ENCODE peak calls at places on chromosomes 11 and 22, in four cellular contexts. D is psoas muscle, F is body of pancreas, R is right atrium auricular region. I is an unnamed sample.

GRCh38 chr11:1281974-1282365 is 27.5 kb downstream of the TOLLIP start:
- DNase-seq in R (no peak), F (no peak), D (peak; percentile 46), I (no peak)

GRCh38 chr11:124297921-124298320 is 15.8 kb downstream of the OR8D1 start:
- DNase-seq in D (no peak), F (no peak), R (no peak), I (no peak)

GRCh38 chr22:19066531-19067271 is 55.5 kb downstream of the DGCR2 start:
- DNase-seq in D (peak; percentile 72), R (peak; percentile 40), F (no peak), I (no peak)

GRCh38 chr11:27861706-27862430 is 161.6 kb upstream of the BDNF start:
- DNase-seq in R (no peak), F (peak; percentile 24), D (no peak), I (no peak)

GRCh38 chr11:93796832-93797231 is 12.8 kb downstream of the MED17 start:
- DNase-seq in D (no peak), F (no peak), R (no peak), I (no peak)

GRCh38 chr11:65440831-65441499 is 18.4 kb downstream of the NEAT1 start:
- DNase-seq in D (no peak), F (no peak), R (peak; percentile 58), I (no peak)

GRCh38 chr11:133934096-133934495 is 22.7 kb downstream of the IGSF9B start:
- DNase-seq in F (no peak), R (no peak), D (no peak), I (no peak)

GRCh38 chr22:22820076-22820475 is 67.5 kb upstream of the IGLL5 start:
- DNase-seq in D (no peak), F (no peak), R (no peak), I (no peak)

GRCh38 chr11:27213232-27213660 is 149.8 kb downstream of the CCDC34 start:
- DNase-seq in R (no peak), F (no peak), D (no peak), I (no peak)

GRCh38 chr11:73625690-73626318 is 20.6 kb upstream of the PLEKHB1 start:
- DNase-seq in R (peak; percentile 88), F (peak; percentile 80), D (peak; percentile 77), I (peak; percentile 94)

GRCh38 chr11:78188809-78189724 is at the start of gene USP35:
- DNase-seq in F (no peak), D (no peak), R (no peak), I (no peak)

GRCh38 chr11:10502065-10502680 is 38.8 kb downstream of the RNF141 start:
- DNase-seq in R (peak; percentile 38), D (no peak), F (no peak), I (no peak)

GRCh38 chr11:106216281-106216680 is 138.8 kb downstream of the AASDHPPT start:
- DNase-seq in D (no peak), F (peak; percentile 31), R (no peak), I (no peak)

GRCh38 chr22:25482868-25483639 is 81.4 kb upstream of the GRK3 start:
- DNase-seq in R (no peak), D (peak; percentile 58), F (peak; percentile 66), I (no peak)

GRCh38 chr22:17281026-17281809 is 62.0 kb upstream of the ADA2 start:
- DNase-seq in F (no peak), R (no peak), D (no peak), I (peak; percentile 30)

GRCh38 chr11:111691176-111691575 is 75.0 kb downstream of the PPP2R1B start:
- DNase-seq in R (no peak), D (no peak), F (no peak), I (no peak)

GRCh38 chr11:64539711-64540420 is 51.2 kb upstream of the SLC22A12 start:
- DNase-seq in R (no peak), D (no peak), F (no peak), I (no peak)

GRCh38 chr11:76361365-76361764 is 19.6 kb downstream of the THAP12 start:
- DNase-seq in R (no peak), F (no peak), D (no peak), I (no peak)

GRCh38 chr22:17403906-17404305 is 34.6 kb downstream of the CECR2 start:
- DNase-seq in D (peak; percentile 52), F (no peak), R (no peak), I (no peak)

GRCh38 chr11:9462806-9463537 is 2.2 kb downstream of the ZNF143 start:
- DNase-seq in F (no peak), R (no peak), D (no peak), I (no peak)

GRCh38 chr11:123261345-123262106 is 66.5 kb upstream of the CLMP start:
- DNase-seq in R (peak; percentile 75), D (peak; percentile 87), F (peak; percentile 85), I (peak; percentile 97)

GRCh38 chr22:42544686-42545085 is 9.1 kb upstream of the SERHL2 start:
- DNase-seq in D (no peak), F (no peak), R (no peak), I (no peak)

GRCh38 chr22:50305658-50306566 is 1.5 kb downstream of the PLXNB2 start:
- DNase-seq in D (peak; percentile 87), R (peak; percentile 88), F (peak; percentile 93), I (peak; percentile 71)

GRCh38 chr11:68543594-68543993 is 83.0 kb downstream of the PPP6R3 start:
- DNase-seq in R (no peak), D (no peak), F (no peak), I (no peak)
- H3K4me1 ChIP-seq in R (no peaks in the 10 kb centered on the region), D (peaks cover 68% of the 10 kb centered on the region), F (peaks cover 24% of the 10 kb centered on the region), I (no peaks in the 10 kb centered on the region)

DNA sequence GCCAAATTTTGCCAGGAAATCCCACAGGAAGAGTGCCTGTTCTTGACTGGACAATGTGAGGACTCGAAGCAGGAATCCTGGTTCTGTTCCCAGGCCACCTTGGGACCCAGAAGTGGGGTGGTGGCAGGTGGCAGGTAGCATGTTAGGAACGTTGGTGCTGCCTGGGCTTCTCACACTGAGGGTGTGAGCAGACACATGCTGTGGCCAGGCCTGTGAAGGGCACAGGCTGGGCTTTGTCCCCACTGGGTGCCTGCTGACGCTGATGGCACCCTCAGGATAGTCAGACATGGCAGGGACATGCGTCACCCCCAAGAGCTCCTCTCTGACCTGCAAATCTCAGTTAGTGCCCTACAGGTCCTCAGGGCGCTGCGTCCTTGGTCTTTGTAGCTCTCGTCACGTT is 21.1 kb upstream of the NECTIN1 start:
- DNase-seq in R (no peak), F (peak; percentile 2), D (no peak), I (no peak)
- H3K27me3 ChIP-seq in R (no peaks in the 10 kb centered on the region), F (no peaks in the 10 kb centered on the region), D (peaks cover 4% of the 10 kb centered on the region), I (peaks cover 2% of the 10 kb centered on the region)

GRCh38 chr11:30853470-30853869 is 267.3 kb upstream of the MPPED2 start:
- DNase-seq in F (no peak), R (no peak), D (no peak), I (no peak)

GRCh38 chr11:30852645-30853044 is 266.5 kb upstream of the MPPED2 start:
- DNase-seq in D (no peak), R (no peak), F (no peak), I (no peak)

GRCh38 chr11:30859709-30860108 is 273.6 kb upstream of the MPPED2 start:
- DNase-seq in D (no peak), F (no peak), R (no peak), I (no peak)

GRCh38 chr11:30852091-30852490 is 265.9 kb upstream of the MPPED2 start:
- DNase-seq in D (no peak), R (no peak), F (no peak), I (no peak)

DNA sequence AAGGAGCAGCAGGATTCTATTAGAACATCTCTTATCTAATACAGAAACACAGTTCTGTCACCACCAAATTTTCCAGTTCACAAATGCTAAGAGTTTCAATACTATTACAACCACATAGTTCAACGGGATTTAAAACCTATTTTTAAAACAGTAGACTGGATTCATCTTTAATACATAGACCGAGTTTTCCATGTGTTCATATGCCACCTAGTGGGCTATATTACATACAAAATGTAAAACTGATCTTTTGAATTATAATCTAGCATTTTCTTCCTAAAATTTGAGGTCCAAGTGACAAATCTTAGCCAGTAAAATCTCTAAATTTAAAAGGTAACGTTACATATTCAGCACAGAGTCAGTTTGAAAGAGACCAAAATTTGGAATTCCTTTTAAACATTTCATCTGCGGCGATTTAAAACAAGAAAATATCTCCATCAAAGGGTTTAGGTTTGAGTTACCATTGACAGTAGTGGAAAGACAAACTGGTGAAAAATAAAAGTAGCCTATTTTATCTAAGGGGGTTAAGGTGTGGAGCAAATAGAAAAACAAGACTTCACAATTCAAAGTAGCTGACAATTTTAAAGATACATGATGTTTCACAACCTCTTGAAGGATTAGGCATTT is 269.3 kb upstream of the MPPED2 start:
- DNase-seq in D (no peak), R (no peak), F (no peak), I (no peak)
- TF ChIP-seq CTCF in D (peak; percentile 67), R (peak; percentile 66), F (no peak), I (peak; percentile 58)

DNA sequence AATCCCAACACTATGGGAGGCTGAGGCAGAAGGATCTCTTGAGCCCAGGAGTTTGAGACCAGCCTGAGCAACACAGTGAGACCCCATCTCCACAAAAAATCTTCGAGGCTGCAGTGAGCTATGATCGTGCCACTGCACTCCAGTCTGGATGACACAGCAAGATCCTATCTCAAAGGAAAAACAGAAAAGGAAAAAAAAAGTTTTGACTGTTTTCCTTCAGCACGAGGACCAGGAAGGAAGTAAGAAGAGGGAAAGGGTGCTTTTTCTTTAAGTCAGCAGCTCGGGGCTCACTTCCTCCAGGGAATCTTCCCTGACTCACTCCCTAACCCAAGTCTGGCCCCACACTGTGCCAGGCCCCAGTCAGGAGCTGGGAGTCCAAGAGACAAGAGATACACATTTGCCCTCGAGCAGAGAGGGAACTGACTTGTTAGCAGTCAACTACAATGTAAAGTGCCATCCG is 14.2 kb downstream of the ARRB1 start:
- DNase-seq in R (peak; percentile 82), F (no peak), D (no peak), I (peak; percentile 59)
- H3K4me1 ChIP-seq in R (no peaks in the 10 kb centered on the region), F (peaks cover 59% of the 10 kb centered on the region), D (peaks cover 15% of the 10 kb centered on the region), I (peaks cover 24% of the 10 kb centered on the region)

GRCh38 chr22:48891688-48892380 is 935.8 kb downstream of the BRD1 start:
- DNase-seq in F (no peak), D (peak; percentile 23), R (peak; percentile 34), I (no peak)
- H3K27me3 ChIP-seq in F (no peaks in the 10 kb centered on the region), D (no peaks in the 10 kb centered on the region), R (no peaks in the 10 kb centered on the region), I (no peaks in the 10 kb centered on the region)

DNA sequence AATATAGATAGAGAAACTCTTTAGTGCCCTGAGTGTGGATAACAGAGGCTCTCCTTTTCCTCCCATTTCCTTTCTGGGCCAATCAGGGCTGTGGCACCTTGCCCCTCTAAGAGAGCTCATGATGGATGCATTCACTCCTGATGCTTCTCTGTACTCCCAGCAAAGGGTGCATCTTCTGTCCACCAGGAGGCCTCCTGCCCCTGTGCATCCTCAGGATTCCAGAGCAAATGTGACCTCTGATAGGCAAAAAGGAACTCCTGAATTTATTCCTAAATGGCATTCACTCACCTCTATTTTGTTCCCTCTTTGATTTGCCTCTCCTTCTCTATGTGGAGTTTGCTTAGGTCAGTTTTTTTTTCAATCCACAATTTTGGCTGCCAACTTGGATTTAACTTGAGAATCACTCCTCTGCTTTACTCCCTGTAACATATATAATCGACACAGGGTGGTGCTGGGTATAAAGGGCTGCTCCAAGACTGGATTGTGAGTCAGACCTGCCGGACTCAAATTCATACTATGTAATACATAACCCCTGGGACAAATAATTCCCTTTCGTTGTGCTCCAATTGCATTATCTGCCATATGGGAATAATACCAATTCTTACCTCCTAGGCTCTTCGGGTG is 1.1 kb upstream of the MRGPRX4 start:
- DNase-seq in F (no peak), R (no peak), D (no peak), I (peak; percentile 81)
- TF ChIP-seq CTCF in F (no peak), R (peak; percentile 14), D (peak; percentile 11), I (peak; percentile 91)